ENCODE peak calls at places on chromosomes 1 and 21, in ten cellular contexts. U is cardiac fibroblast; Q is foreskin fibroblast; Y is CD8-positive, alpha-beta T cell; M is adrenal gland; H is lung; L is dorsolateral prefrontal cortex; J is fibroblast of the aortic adventitia; D is sigmoid colon; K is retinal pigment epithelial cell. E is an unnamed sample.

GRCh38 chr1:80799457-80799856 is 1001.3 kb upstream of the ADGRL2 start:
- DNase-seq in Y (no peak), Q (no peak), K (no peak), L (no peak), U (peak; percentile 1), M (no peak), D (no peak), J (no peak), H (no peak), E (no peak)

GRCh38 chr1:248375446-248375845 is at the start of gene OR2T6:
- DNase-seq in H (no peak), Y (no peak), L (no peak), K (no peak), U (no peak), J (no peak), M (no peak), D (no peak), Q (no peak), E (no peak)

GRCh38 chr1:199758626-199759255 is 268.8 kb upstream of the NR5A2 start:
- DNase-seq in L (no peak), D (no peak), U (no peak), H (no peak), K (no peak), Y (no peak), J (peak; percentile 26), Q (no peak), M (no peak), E (no peak)

GRCh38 chr1:95013948-95014574 is 58.7 kb downstream of the ALG14 start:
- DNase-seq in U (peak; percentile 43), Q (peak; percentile 56), K (no peak), M (no peak), L (no peak), D (no peak), Y (no peak), J (no peak), H (no peak), E (no peak)

GRCh38 chr1:248926401-248927182 is 20.6 kb downstream of the PGBD2 start:
- DNase-seq in Y (no peak), J (peak; percentile 35), K (no peak), Q (peak; percentile 73), D (no peak), U (peak; percentile 13), H (no peak), L (no peak), M (no peak), E (no peak)

GRCh38 chr1:161486806-161487482 is 18.3 kb upstream of the FCGR2A start:
- DNase-seq in Q (peak; percentile 72), D (no peak), U (peak; percentile 78), H (no peak), Y (peak; percentile 30), M (peak; percentile 37), L (no peak), J (peak; percentile 84), K (peak; percentile 18), E (no peak)

GRCh38 chr1:66944330-66945274 is 19.8 kb downstream of the MIER1 start:
- DNase-seq in U (peak; percentile 83), H (no peak), K (peak; percentile 84), J (peak; percentile 84), Q (peak; percentile 93), Y (no peak), L (no peak), M (peak; percentile 91), D (peak; percentile 84), E (no peak)

GRCh38 chr21:15688809-15689208 is 41.0 kb upstream of the USP25 start:
- DNase-seq in D (no peak), Y (no peak), J (peak; percentile 7), K (no peak), L (no peak), H (no peak), M (no peak), Q (peak; percentile 34), U (no peak), E (no peak)

GRCh38 chr21:43766734-43767497 is 9.2 kb downstream of the CSTB start:
- DNase-seq in D (no peak), K (no peak), H (no peak), Y (no peak), J (no peak), Q (no peak), M (no peak), L (no peak), U (no peak), E (no peak)

GRCh38 chr1:201376107-201376463 is 1.4 kb downstream of the TNNT2 start:
- DNase-seq in K (no peak), D (no peak), J (no peak), Y (no peak), Q (no peak), L (no peak), U (no peak), M (no peak), H (no peak), E (no peak)

GRCh38 chr21:19853709-19854575 is 1144.3 kb upstream of the NCAM2 start:
- DNase-seq in M (no peak), J (no peak), D (no peak), H (no peak), L (no peak), K (no peak), Q (no peak), U (no peak), Y (no peak), E (no peak)

GRCh38 chr21:45957986-45958610 is 23.5 kb upstream of the COL6A1 start:
- DNase-seq in H (no peak), M (peak; percentile 34), L (no peak), Y (no peak), K (no peak), Q (peak; percentile 87), U (peak; percentile 93), D (peak; percentile 82), J (peak; percentile 96), E (no peak)

GRCh38 chr1:21508580-21509350 is 458 bp upstream of the ALPL start:
- DNase-seq in H (peak; percentile 81), L (peak; percentile 32), K (no peak), Q (peak; percentile 73), J (peak; percentile 24), M (peak; percentile 64), Y (peak; percentile 57), U (peak; percentile 55), D (no peak), E (peak; percentile 81)

GRCh38 chr1:20654104-20654690 is 7.0 kb downstream of the DDOST start:
- DNase-seq in M (peak; percentile 89), K (no peak), Y (no peak), L (no peak), D (peak; percentile 74), J (peak; percentile 37), H (no peak), Q (no peak), U (peak; percentile 12), E (no peak)

GRCh38 chr1:156394835-156395461 is 25.9 kb downstream of the RHBG start:
- DNase-seq in D (no peak), J (no peak), Y (no peak), M (no peak), L (no peak), K (no peak), Q (no peak), H (no peak), U (no peak), E (no peak)

GRCh38 chr1:171142081-171142450 is 43.0 kb upstream of the FMO2 start:
- DNase-seq in J (peak; percentile 95), K (no peak), H (peak; percentile 42), U (peak; percentile 97), Y (no peak), L (no peak), Q (peak; percentile 93), D (peak; percentile 86), M (peak; percentile 41), E (no peak)

GRCh38 chr1:205739348-205740160 is 10.4 kb downstream of the NUCKS1 start:
- DNase-seq in J (peak; percentile 63), Q (peak; percentile 76), Y (no peak), H (no peak), U (peak; percentile 47), D (no peak), L (no peak), M (no peak), K (no peak), E (no peak)
- TF ChIP-seq CTCF in J (peak; percentile 6), Q (peak; percentile 39), Y (no peak), H (no peak), U (peak; percentile 33), D (no peak), L (no peak), M (no peak), K (no peak), E (no peak)

GRCh38 chr1:160400284-160400645 is at the start of gene VANGL2:
- DNase-seq in Q (peak; percentile 24), M (peak; percentile 30), J (no peak), Y (peak; percentile 34), L (peak; percentile 84), K (no peak), D (peak; percentile 89), H (no peak), U (peak; percentile 76), E (peak; percentile 87)
- TF ChIP-seq CTCF in Q (no peak), M (no peak), J (no peak), Y (no peak), L (no peak), K (no peak), D (no peak), H (no peak), U (no peak), E (peak; percentile 5)

DNA sequence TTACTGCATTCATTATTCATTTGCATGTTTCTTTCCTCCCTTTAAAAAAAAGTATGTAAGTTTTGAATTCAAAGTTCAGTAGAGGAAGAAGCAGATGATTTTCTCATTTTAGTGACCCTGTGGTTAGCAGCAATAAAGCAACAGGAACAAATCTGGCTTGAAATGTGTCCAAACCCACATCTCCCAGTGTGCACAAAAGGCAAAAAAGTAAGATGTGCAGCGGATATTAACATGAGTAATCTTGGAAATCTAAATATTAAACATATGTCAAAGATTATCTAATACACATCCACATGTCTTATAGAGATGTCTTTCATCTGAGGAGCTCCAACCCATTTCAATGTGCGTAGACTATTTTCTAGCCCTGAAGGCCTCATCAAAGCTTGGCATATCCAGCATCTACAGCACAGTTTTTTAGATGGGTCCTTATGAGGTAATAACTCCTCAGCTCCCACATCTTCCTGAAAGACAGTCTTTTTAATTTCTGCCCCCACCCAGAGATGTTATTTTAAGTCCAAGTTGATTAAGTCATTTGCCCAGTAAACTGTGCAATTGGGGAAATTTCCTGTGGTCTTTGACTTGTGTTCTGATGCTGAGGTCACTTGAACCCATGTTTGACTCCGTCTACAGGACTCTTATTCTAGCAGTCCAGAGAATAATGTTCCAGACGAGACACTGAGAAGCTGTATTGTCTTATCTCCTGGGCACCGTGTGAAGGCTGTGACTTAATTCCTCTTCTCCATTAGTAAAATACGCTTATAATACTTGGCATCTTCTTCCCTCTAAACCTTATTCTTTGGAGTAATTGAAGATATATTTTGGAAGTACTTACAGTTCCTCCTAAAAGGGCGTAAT is 73.7 kb downstream of the LMO4 start:
- DNase-seq in Y (no peak), D (no peak), J (peak; percentile 71), U (peak; percentile 17), M (no peak), Q (peak; percentile 84), H (no peak), L (no peak), K (no peak), E (no peak)
- TF ChIP-seq CTCF in Y (no peak), D (no peak), J (no peak), U (no peak), M (no peak), Q (no peak), H (no peak), L (no peak), K (no peak), E (no peak)

DNA sequence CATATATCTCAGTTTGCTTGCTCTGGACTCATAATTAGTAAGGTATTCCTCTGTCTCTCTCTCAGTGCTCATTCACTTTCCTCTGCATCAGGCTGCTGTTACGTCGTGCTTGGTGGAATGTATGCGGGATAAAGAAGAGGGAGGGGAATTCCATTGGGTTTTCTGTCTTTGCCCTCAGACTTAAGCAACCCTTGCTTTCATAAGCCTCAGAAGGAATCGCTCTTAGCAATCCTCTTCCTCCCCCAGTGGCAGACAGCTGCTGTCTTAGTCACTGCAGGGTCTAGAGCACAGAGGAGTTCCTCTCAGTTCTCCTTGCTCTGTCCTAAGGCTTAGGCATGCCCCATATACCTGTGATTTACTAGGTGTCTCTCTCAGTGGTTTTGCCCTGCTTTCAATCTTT is 19.1 kb upstream of the NTMT2 start:
- DNase-seq in M (no peak), Y (no peak), K (peak; percentile 58), D (no peak), Q (peak; percentile 78), L (no peak), J (peak; percentile 81), U (peak; percentile 83), H (no peak), E (no peak)
- TF ChIP-seq CTCF in M (no peak), Y (no peak), K (peak; percentile 20), D (no peak), Q (peak; percentile 24), L (no peak), J (peak; percentile 21), U (peak; percentile 12), H (no peak), E (no peak)

E was measured in progenitor cell of endocrine pancreas.